ENCODE peak calls at places on chromosomes 6 and 20, in nine cellular contexts. C is AG09319; E is A549; D is CD4-positive, alpha-beta T cell; V is progenitor cell of endocrine pancreas; L is RWPE1; M is GM20000; P is endothelial cell; Z is D721Med. J is an unnamed sample.

GRCh38 chr20:24958506-24959385 is 9.7 kb downstream of the CST7 start:
- DNase-seq in C (no peak), Z (no peak), E (no peak), L (no peak), P (no peak), D (no peak), V (no peak), M (no peak), J (no peak)

GRCh38 chr6:33621396-33622388 is 570 bp downstream of the ITPR3 start:
- DNase-seq in V (no peak), L (no peak), P (no peak), C (no peak), M (peak), D (no peak), E (no peak), Z (peak), J (peak)

GRCh38 chr6:44339763-44340625 is 2.5 kb upstream of the SPATS1 start:
- DNase-seq in D (no peak), M (no peak), E (no peak), P (no peak), V (no peak), Z (no peak), C (no peak), L (peak), J (no peak)

GRCh38 chr20:50027611-50028105 is 44.9 kb downstream of the SNAI1 start:
- DNase-seq in V (no peak), Z (no peak), D (no peak), L (peak), M (no peak), E (peak), C (peak), P (no peak), J (no peak)

GRCh38 chr6:39558079-39558478 is 167.1 kb downstream of the KIF6 start:
- DNase-seq in Z (no peak), M (no peak), P (no peak), V (no peak), L (no peak), D (no peak), C (no peak), E (no peak), J (no peak)

GRCh38 chr20:40848530-40848929 is 159.5 kb upstream of the MAFB start:
- DNase-seq in L (no peak), M (no peak), C (no peak), E (no peak), D (no peak), V (no peak), Z (no peak), P (no peak), J (no peak)

GRCh38 chr6:38673397-38674165 is 29.4 kb downstream of the GLO1 start:
- DNase-seq in D (no peak), V (no peak), Z (no peak), P (no peak), L (peak), C (no peak), E (no peak), M (no peak), J (no peak)

GRCh38 chr6:112400282-112400681 is 53.2 kb downstream of the RFPL4B start:
- DNase-seq in L (no peak), P (no peak), V (no peak), C (no peak), E (no peak), M (no peak), D (no peak), Z (no peak), J (no peak)

GRCh38 chr20:30598460-30599230 is 658.8 kb upstream of the DEFB115 start:
- DNase-seq in L (no peak), E (no peak), D (no peak), Z (no peak), P (no peak), M (no peak), V (no peak), C (no peak), J (no peak)

GRCh38 chr6:167394330-167394729 is 69.4 kb downstream of the TTLL2 start:
- DNase-seq in P (no peak), M (no peak), E (no peak), Z (no peak), C (no peak), L (no peak), V (no peak), D (no peak), J (no peak)

GRCh38 chr20:1666802-1667201 is 9.2 kb upstream of the SIRPG start:
- DNase-seq in V (no peak), D (no peak), E (no peak), Z (no peak), M (no peak), L (no peak), C (no peak), P (no peak), J (no peak)

DNA sequence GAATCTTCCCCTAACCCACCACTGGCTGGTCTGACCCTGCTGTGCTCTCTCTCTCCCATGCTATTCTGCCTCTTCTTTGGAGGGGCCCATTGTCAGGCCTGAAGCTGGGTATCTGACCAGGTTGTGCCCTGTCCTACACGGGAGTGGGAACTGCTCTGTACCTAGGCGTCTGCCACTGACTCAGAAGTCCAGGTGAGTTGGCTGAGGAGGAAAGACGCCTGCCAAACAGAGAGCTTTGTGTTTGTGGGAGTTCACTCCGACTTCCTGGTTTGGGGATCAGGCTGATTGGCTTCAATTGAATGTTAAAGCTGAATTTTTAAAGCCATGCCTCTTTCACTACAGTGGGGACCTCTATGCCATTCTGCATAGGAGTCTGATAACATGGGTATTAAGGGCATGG is 136.0 kb downstream of the CCDC170 start:
- DNase-seq in C (no peak), V (no peak), M (no peak), L (no peak), P (no peak), D (no peak), Z (no peak), E (no peak), J (no peak)
- TF ChIP-seq CTCF in C (no peak), V (no peak), M (no peak), L (no peak), P (no peak), D (no peak), Z (no peak), E (no peak), J (no peak)

DNA sequence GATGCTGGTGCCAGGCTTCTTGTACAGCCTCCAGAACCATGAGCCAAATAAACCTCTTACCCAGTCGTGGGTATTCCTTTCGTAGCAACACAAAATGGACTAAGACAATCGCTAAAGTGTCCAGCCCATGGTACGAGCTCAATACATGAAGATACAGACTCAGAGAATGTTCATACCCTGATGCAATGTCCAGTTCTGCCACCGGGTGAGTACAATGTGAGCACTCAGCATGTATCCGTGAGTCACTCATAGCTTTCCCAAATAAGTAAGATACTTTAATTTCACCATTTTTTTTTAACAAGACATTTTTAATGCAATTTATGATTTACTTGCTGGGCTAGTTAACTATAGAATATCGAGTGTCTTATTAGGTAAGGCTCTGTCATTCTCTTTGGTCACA is 26.7 kb upstream of the PDE10A start:
- DNase-seq in M (no peak), D (no peak), V (no peak), Z (no peak), C (no peak), L (no peak), E (no peak), P (no peak), J (no peak)
- TF ChIP-seq CTCF in M (no peak), D (no peak), V (peak), Z (no peak), C (no peak), L (no peak), E (no peak), P (no peak), J (no peak)

GRCh38 chr20:60497298-60497697 is 539.1 kb downstream of the CDH26 start:
- DNase-seq in Z (no peak), M (no peak), D (no peak), C (no peak), V (no peak), L (no peak), E (no peak), P (no peak), J (no peak)
- TF ChIP-seq CTCF in Z (no peak), M (no peak), D (no peak), C (no peak), V (no peak), L (no peak), E (no peak), P (no peak), J (no peak)

GRCh38 chr6:73942581-73942980 is 246.6 kb downstream of the CD109 start:
- DNase-seq in E (no peak), M (no peak), D (no peak), C (no peak), P (no peak), L (no peak), V (no peak), Z (no peak), J (no peak)
- TF ChIP-seq CTCF in E (no peak), M (no peak), D (no peak), C (no peak), P (no peak), L (no peak), V (peak), Z (no peak), J (no peak)

DNA sequence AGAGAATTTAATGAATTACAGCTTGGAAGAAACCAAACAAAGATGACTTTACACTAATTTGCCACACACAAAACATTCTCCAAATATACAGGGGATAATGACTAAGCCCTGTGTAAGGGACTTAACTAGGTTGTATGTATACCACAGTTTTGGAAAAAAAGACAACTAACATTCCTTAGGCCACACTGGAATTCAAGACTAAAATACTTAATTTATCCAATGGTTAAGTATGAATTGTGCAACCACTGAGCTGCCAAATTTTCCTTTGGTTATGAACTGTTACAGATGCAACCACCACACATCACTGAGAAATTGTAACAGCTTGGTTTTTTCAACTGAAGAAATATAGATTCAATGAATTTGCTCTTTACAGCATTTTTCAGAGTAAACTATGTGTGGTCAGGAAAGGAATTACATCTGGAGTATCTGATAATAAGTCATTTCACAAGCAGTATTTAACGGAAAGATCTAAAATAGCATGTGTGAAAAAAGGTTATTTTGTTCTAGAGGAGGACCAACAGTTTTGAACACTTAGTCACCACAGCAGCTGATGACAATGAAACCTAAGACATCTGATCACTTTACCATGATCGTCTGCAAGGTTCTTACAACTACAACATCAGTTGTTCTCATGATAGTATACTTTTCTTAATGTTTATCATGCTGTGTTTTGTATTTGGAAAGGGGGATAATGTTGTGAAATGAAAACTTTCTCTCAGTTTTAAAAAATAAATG is 318.8 kb downstream of the BCKDHB start:
- DNase-seq in E (no peak), L (no peak), M (no peak), V (no peak), P (no peak), C (peak), D (no peak), Z (no peak), J (no peak)
- TF ChIP-seq CTCF in E (no peak), L (no peak), M (no peak), V (no peak), P (no peak), C (peak), D (no peak), Z (no peak), J (no peak)

GRCh38 chr20:19895761-19896160 is 121.4 kb upstream of the NAA20 start:
- DNase-seq in Z (no peak), M (no peak), V (no peak), L (no peak), P (no peak), C (no peak), D (no peak), E (no peak), J (no peak)

GRCh38 chr20:19903168-19903676 is 113.9 kb upstream of the NAA20 start:
- DNase-seq in D (no peak), L (no peak), E (no peak), C (no peak), V (no peak), P (no peak), M (peak), Z (no peak), J (no peak)

GRCh38 chr20:19897891-19898290 is 119.3 kb upstream of the NAA20 start:
- DNase-seq in P (no peak), C (no peak), Z (no peak), E (no peak), L (no peak), M (no peak), V (no peak), D (no peak), J (no peak)

GRCh38 chr20:19901226-19901625 is 115.9 kb upstream of the NAA20 start:
- DNase-seq in D (no peak), P (no peak), M (no peak), L (no peak), V (no peak), C (no peak), Z (no peak), E (no peak), J (no peak)
- TF ChIP-seq CTCF in D (no peak), P (no peak), M (no peak), L (no peak), V (no peak), C (no peak), Z (no peak), E (peak), J (no peak)

DNA sequence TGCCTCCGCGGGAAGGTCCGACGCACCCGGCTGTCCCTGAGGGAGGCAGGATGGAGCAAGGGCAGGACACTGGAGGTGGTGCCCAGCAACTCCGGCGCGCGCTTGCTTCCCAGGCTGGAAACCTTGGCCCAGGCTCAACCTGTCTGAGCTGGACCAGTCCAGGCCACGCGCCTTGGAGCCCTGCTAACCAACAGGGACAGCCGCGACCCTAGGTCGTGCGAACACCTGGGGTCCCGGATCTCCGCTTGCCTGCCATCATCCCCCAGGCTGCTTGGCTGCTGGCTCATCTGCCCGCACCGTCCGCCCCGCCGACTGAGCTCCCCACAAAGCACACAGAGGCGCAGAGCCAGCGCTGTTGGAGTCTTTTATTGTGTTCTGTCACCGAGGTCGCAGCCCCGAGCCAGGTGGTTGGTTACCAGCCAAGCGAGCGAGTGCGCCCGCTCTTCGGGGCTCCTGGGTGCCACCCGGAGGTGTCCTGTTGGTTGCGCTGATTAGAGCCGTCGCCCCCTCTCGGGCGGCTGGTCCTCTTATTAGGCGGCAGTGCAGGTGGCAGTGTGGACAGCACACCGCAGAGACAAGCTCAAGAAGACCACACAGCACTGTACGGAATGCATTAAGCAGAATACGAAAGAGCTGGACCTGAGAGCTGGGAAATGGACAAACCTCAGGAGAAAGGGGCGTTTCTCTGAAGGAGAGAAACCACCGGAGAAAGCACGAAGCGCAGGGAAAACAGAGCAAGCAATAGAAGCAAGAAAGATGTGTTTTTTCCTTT is 3.8 kb downstream of the COL12A1 start:
- DNase-seq in E (no peak), D (no peak), P (peak), Z (peak), V (peak), L (no peak), M (peak), C (no peak), J (no peak)
- TF ChIP-seq CTCF in E (no peak), D (no peak), P (no peak), Z (no peak), V (no peak), L (no peak), M (no peak), C (peak), J (no peak)

GRCh38 chr20:9214676-9215075 is 145.8 kb downstream of the PLCB4 start:
- DNase-seq in M (no peak), C (peak), V (no peak), D (no peak), E (no peak), L (no peak), P (no peak), Z (no peak), J (no peak)

GRCh38 chr20:9206486-9206885 is 137.6 kb downstream of the PLCB4 start:
- DNase-seq in C (no peak), L (no peak), V (no peak), D (no peak), P (no peak), Z (no peak), E (no peak), M (no peak), J (no peak)

GRCh38 chr20:9215539-9215938 is 146.7 kb downstream of the PLCB4 start:
- DNase-seq in M (no peak), D (no peak), C (no peak), Z (no peak), L (no peak), P (no peak), V (no peak), E (no peak), J (no peak)

DNA sequence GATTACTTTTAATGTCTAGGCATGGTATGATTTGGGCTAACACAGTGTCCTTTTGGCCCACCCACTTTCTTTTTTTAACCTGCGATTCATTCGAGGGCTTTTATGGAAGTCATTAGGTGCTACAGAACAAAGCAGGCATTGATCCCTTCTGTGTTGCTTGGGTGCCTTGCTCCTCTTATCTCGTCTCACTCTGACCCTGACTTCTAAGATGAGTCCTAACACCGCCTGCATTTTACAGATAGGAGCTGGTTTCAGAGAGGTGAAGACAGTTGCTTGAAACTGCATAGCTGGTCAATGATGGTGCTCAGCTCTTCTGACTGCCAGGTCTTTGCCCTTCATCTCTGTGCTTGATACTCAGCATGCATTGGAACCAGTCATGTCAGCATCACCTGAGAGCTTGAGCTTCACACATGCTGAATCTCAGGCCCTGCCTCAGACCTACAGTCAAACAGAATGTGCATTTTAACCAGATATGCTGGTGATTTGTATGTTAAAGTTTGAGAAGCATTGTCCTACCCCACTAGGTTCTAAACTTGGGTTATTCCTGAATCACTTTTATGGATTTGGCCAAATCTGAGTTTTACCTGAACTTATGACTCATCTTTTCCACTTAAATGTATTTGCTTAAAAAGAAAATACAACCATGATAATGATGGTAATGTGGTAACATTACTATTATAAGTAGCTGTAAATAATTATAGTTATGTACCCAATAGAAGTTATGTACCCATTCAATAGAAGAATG is 142.3 kb downstream of the PLCB4 start:
- DNase-seq in L (no peak), M (no peak), D (no peak), P (no peak), Z (no peak), V (no peak), E (no peak), C (no peak), J (no peak)
- TF ChIP-seq CTCF in L (no peak), M (no peak), D (no peak), P (no peak), Z (no peak), V (no peak), E (no peak), C (no peak), J (no peak)

DNA sequence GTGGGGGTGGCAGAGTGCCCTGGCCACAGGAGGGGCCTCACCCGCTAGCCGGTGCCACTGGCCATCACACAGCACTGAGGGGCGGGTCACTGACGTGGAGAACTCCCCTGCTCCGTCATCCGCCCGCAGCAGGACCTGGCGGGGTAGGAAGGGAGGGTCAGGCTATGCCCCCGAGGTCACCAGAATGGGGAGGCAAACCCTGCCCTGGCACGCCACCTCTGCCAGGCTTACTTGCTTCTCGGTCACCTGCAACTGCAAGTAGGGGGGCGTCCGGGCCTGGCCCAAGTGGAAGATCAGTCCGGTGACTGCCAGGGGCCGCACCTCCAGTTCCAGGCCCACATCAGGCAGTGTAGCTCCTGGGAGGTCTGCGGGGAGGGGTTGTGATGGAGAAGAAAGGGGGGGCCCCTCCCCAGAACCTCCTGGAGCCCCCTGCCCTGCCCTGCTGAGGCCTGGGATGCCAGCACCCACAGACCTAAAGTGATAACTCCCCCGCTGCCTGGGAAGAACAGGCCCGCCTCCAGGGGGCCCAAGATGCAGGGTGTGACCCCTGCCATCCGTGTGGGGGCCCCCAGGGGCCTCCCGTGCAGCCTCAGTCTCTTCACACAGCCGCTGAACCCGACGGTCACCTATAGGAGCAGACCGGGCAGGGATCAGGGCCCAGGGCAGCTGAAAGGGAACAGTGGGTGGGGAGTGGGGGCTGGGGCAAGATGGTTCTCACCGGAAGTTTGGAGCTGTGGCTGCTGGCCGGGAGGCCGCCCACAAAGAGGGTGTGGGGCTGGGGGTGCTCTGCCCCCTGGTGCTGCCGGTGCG is 7.4 kb downstream of the ADRM1 start:
- DNase-seq in M (no peak), Z (no peak), E (no peak), L (no peak), C (no peak), D (no peak), P (no peak), V (no peak), J (no peak)
- TF ChIP-seq CTCF in M (no peak), Z (no peak), E (no peak), L (no peak), C (no peak), D (no peak), P (no peak), V (no peak), J (no peak)

J was measured in activated B cell treated with CpG ODN at 0.5 μM for 24 hours.